ENCODE peak calls at places on chromosome 3, in six cellular contexts. C, A, J, P, I and V are unnamed samples.

GRCh38 chr3:184814214-184814613 is 2.2 kb downstream of the VPS8 start:
- DNase-seq in A (no peak), P (no peak), C (no peak), J (no peak), I (no peak), V (no peak)

GRCh38 chr3:46722443-46722842 is 4.8 kb upstream of the PRSS50 start:
- DNase-seq in P (no peak), I (no peak), J (no peak), A (no peak), C (no peak), V (no peak)

GRCh38 chr3:166177130-166177529 is 339.9 kb upstream of the BCHE start:
- DNase-seq in A (no peak), C (no peak), P (no peak), I (no peak), J (no peak), V (no peak)

GRCh38 chr3:95037097-95037496 is 974.2 kb downstream of the NSUN3 start:
- DNase-seq in C (no peak), I (peak), A (no peak), J (no peak), P (no peak), V (no peak)

GRCh38 chr3:9330166-9330703 is 32.6 kb upstream of the THUMPD3 start:
- DNase-seq in P (no peak), A (no peak), I (no peak), J (no peak), C (no peak), V (no peak)

GRCh38 chr3:36494461-36495109 is 114.3 kb downstream of the STAC start:
- DNase-seq in I (no peak), C (peak), A (no peak), P (no peak), J (no peak), V (no peak)

GRCh38 chr3:58722526-58722925 is 56.0 kb upstream of the FAM3D start:
- DNase-seq in P (no peak), J (no peak), I (peak), C (peak), A (no peak), V (no peak)

GRCh38 chr3:51319271-51319670 is 65.8 kb upstream of the MANF start:
- DNase-seq in C (no peak), J (no peak), I (no peak), P (no peak), A (no peak), V (no peak)

GRCh38 chr3:53187430-53187829 is 26.4 kb downstream of the PRKCD start:
- DNase-seq in J (no peak), C (no peak), P (no peak), I (no peak), A (peak), V (no peak)

GRCh38 chr3:183527980-183528379 is 27.5 kb downstream of the KLHL6 start:
- DNase-seq in P (no peak), J (no peak), C (no peak), I (no peak), A (no peak), V (no peak)

GRCh38 chr3:78497025-78497424 is 1270.8 kb downstream of the ROBO1 start:
- DNase-seq in I (no peak), J (no peak), P (no peak), A (no peak), C (no peak), V (no peak)

GRCh38 chr3:82641701-82642100 is 880.3 kb upstream of the GBE1 start:
- DNase-seq in I (no peak), A (peak), J (no peak), P (no peak), C (no peak), V (no peak)

GRCh38 chr3:80307844-80308243 is 540.0 kb upstream of the ROBO1 start:
- DNase-seq in C (no peak), A (no peak), I (peak), J (no peak), P (no peak), V (peak)

GRCh38 chr3:194592798-194593752 is 40.1 kb downstream of the TMEM44 start:
- DNase-seq in A (peak), I (no peak), J (no peak), C (peak), P (no peak), V (no peak)

GRCh38 chr3:86554346-86554745 is 436.6 kb downstream of the VGLL3 start:
- DNase-seq in I (peak), A (peak), C (no peak), J (no peak), P (no peak), V (peak)

GRCh38 chr3:9947025-9947995 is 4.9 kb downstream of the PRRT3 start:
- DNase-seq in C (peak), A (peak), J (no peak), P (peak), I (peak), V (peak)

GRCh38 chr3:7447197-7447769 is 586.4 kb downstream of the GRM7 start:
- DNase-seq in C (no peak), J (no peak), A (no peak), I (no peak), P (no peak), V (no peak)

GRCh38 chr3:8622873-8623725 is 21.5 kb downstream of the SSUH2 start:
- DNase-seq in A (peak), P (peak), J (peak), C (peak), I (peak), V (peak)

GRCh38 chr3:135989247-135989646 is 23.7 kb downstream of the PPP2R3A start:
- DNase-seq in A (no peak), I (no peak), J (no peak), P (no peak), C (no peak), V (no peak)

GRCh38 chr3:77370413-77370812 is 330.5 kb downstream of the ROBO2 start:
- DNase-seq in I (no peak), P (no peak), A (peak), J (no peak), C (no peak), V (no peak)

GRCh38 chr3:124887177-124887995 is at the start of gene ITGB5:
- DNase-seq in A (peak), I (peak), J (no peak), P (peak), C (peak), V (peak)

GRCh38 chr3:174408310-174408709 is 450.8 kb upstream of the NAALADL2 start:
- DNase-seq in A (peak), P (no peak), J (no peak), C (no peak), I (peak), V (no peak)

GRCh38 chr3:137105277-137105977 is 147.6 kb downstream of the IL20RB start:
- DNase-seq in C (peak), A (peak), J (peak), I (peak), P (peak), V (peak)

GRCh38 chr3:15356186-15356585 is 23.8 kb upstream of the SH3BP5 start:
- DNase-seq in P (no peak), C (peak), I (peak), A (no peak), J (no peak), V (no peak)

GRCh38 chr3:61154788-61155187 is 96.5 kb downstream of the FHIT start:
- DNase-seq in A (no peak), I (no peak), C (no peak), P (no peak), J (no peak), V (no peak)

GRCh38 chr3:197495999-197496745 is 59.6 kb downstream of the BDH1 start:
- DNase-seq in I (no peak), C (no peak), J (no peak), P (no peak), A (no peak), V (no peak)

GRCh38 chr3:127984241-127984975 is 67.8 kb upstream of the SEC61A1 start:
- DNase-seq in A (peak), I (no peak), P (no peak), C (no peak), J (no peak), V (no peak)

GRCh38 chr3:196627043-196627442 is 12.5 kb upstream of the NRROS start:
- DNase-seq in C (no peak), I (no peak), J (no peak), A (peak), P (no peak), V (no peak)

GRCh38 chr3:143389388-143389787 is 269.8 kb downstream of the CHST2 start:
- DNase-seq in P (no peak), A (no peak), J (no peak), C (no peak), I (no peak), V (no peak)

GRCh38 chr3:9732080-9732752 is 681 bp downstream of the BRPF1 start:
- DNase-seq in C (peak), A (no peak), J (peak), P (no peak), I (peak), V (peak)

GRCh38 chr3:57006949-57007419 is 53.5 kb upstream of the SPATA12 start:
- DNase-seq in I (peak), A (peak), J (no peak), P (no peak), C (peak), V (peak)

GRCh38 chr3:126927846-126928245 is 55.1 kb upstream of the PLXNA1 start:
- DNase-seq in J (no peak), I (peak), A (peak), C (no peak), P (no peak), V (no peak)

GRCh38 chr3:197023998-197024651 is 5.5 kb downstream of the MELTF start:
- DNase-seq in I (no peak), J (no peak), P (no peak), A (no peak), C (peak), V (no peak)

GRCh38 chr3:61371123-61371522 is 119.9 kb upstream of the FHIT start:
- DNase-seq in I (peak), C (peak), J (peak), A (peak), P (peak), V (peak)

GRCh38 chr3:58531956-58532355 is 5.0 kb downstream of the ACOX2 start:
- DNase-seq in C (no peak), P (no peak), A (peak), I (no peak), J (no peak), V (peak)

GRCh38 chr3:42063886-42064285 is 27.3 kb upstream of the TRAK1 start:
- DNase-seq in J (no peak), I (no peak), C (no peak), A (no peak), P (no peak), V (no peak)
- H3K4me2 ChIP-seq in J (no peak), I (no peak), C (no peak), A (no peak), P (no peak), V (peak)

DNA sequence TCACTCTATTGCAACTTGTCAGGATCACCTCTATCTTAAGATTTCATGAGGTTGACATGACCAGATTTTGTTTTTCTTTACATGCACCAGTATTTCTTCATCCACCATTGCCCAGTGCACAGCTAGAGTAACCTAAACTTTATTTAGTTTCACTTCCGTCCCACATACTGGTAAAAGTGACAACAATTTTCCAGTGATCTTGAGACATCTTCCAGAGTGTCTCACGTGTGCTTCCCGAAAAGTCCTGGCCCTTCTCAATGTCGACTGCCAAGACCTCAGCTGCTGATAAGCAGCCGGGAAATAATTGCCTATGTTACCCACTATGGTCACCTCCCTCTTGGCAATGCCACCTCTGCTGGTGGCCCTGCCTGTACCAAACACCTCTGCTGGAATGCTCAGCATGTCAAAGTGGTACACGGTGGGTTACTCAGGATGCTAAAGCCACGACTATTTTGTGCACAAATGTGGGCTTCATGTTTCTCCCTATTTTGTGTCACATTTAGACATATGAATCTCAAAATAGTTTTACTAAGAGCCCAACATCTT is 379.7 kb upstream of the TGFBR2 start:
- DNase-seq in J (no peak), I (no peak), A (no peak), P (no peak), C (no peak), V (no peak)
- H3K4me2 ChIP-seq in J (no peak), I (no peak), A (no peak), P (no peak), C (no peak), V (no peak)

DNA sequence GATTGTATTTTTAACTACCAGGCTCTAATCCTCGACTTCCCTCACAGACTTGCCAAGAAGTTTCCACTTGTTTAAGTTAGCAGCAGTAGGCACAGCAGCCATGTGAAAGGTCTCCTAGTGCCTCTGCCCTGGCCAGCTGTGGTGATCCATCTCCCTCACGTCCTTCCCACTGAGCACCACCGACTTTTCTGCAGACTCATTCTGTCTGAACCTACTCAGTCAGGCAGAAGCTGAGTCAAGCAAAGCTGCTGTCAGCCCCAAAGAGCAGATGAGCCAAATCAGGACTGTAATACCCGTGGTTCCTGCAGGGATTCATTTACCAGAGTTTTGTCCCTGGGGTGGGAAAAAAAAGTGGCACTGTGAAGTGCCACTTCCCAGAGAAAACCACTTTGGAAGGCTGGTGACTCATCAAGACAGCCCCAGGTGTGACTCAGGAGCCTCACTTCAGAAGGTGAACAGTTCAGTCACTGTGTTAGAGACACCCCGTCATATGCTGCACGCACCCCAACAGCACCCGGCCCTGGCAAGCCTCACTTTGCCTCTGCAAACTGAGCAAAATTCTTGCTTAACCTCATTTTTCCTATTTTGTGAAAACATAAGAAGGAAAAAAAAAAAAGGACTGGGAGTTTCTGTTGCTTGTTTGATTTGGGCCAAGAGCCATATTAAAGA is 76.0 kb downstream of the WWTR1 start:
- DNase-seq in A (peak), P (no peak), I (peak), J (no peak), C (peak), V (no peak)
- H3K4me2 ChIP-seq in A (peak), P (no peak), I (no peak), J (no peak), C (peak), V (peak)

GRCh38 chr3:30578479-30578878 is 27.9 kb upstream of the TGFBR2 start:
- DNase-seq in C (peak), J (no peak), P (peak), A (peak), I (no peak), V (no peak)

GRCh38 chr3:30581067-30581585 is 25.3 kb upstream of the TGFBR2 start:
- DNase-seq in A (no peak), I (peak), P (no peak), J (no peak), C (no peak), V (peak)

GRCh38 chr3:30578986-30579579 is 27.3 kb upstream of the TGFBR2 start:
- DNase-seq in P (no peak), A (peak), C (no peak), J (no peak), I (peak), V (no peak)

GRCh38 chr3:30576946-30577345 is 29.5 kb upstream of the TGFBR2 start:
- DNase-seq in C (no peak), P (no peak), J (no peak), I (no peak), A (no peak), V (no peak)

DNA sequence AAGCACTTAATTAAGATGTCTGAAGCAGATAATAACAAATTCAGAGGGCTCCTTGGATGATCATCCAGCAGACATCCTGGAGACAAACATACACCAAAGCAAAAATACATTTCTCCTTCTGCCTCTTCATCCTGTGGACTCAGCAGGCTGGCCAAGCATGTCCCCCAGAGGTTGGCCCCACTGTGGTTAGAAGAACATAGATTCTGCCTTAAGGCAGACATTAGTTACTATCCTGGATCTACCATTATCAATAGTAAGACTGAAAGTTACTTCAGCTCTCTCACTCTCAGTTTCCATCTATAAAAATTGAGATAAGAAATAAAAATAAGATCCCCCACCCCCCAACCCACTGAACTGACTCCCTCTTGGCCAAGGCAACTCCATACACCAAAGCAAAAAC is 28.6 kb upstream of the TGFBR2 start:
- DNase-seq in C (no peak), I (no peak), J (no peak), P (no peak), A (no peak), V (no peak)
- H3K4me2 ChIP-seq in C (peak), I (no peak), J (no peak), P (no peak), A (peak), V (no peak)

GRCh38 chr3:159895430-159895829 is 93.2 kb upstream of the IL12A start:
- DNase-seq in J (no peak), A (no peak), C (no peak), P (no peak), I (no peak), V (no peak)

GRCh38 chr3:159897331-159898075 is 91.1 kb upstream of the IL12A start:
- DNase-seq in C (no peak), I (no peak), J (no peak), P (no peak), A (no peak), V (no peak)

GRCh38 chr3:159896543-159896942 is 92.1 kb upstream of the IL12A start:
- DNase-seq in J (no peak), I (no peak), C (no peak), A (no peak), P (no peak), V (no peak)

GRCh38 chr3:159899198-159899597 is 89.4 kb upstream of the IL12A start:
- DNase-seq in J (no peak), C (no peak), I (no peak), P (no peak), A (no peak), V (no peak)

GRCh38 chr3:159898147-159898546 is 90.5 kb upstream of the IL12A start:
- DNase-seq in P (no peak), A (no peak), I (no peak), C (no peak), J (no peak), V (no peak)
- H3K4me2 ChIP-seq in P (no peak), A (no peak), I (no peak), C (no peak), J (no peak), V (no peak)

GRCh38 chr3:129507181-129507831 is 21.1 kb upstream of the RHO start:
- DNase-seq in A (no peak), I (no peak), P (no peak), C (no peak), J (no peak), V (no peak)

GRCh38 chr3:129505341-129505740 is 23.1 kb upstream of the RHO start:
- DNase-seq in A (no peak), P (no peak), C (no peak), J (no peak), I (no peak), V (no peak)

GRCh38 chr3:129503387-129504010 is 24.9 kb upstream of the RHO start:
- DNase-seq in P (no peak), C (no peak), J (no peak), I (no peak), A (peak), V (no peak)

GRCh38 chr3:129504471-129505100 is 23.9 kb upstream of the RHO start:
- DNase-seq in A (no peak), I (no peak), P (no peak), J (no peak), C (no peak), V (no peak)

GRCh38 chr3:129506272-129506742 is 22.1 kb upstream of the RHO start:
- DNase-seq in J (no peak), I (no peak), P (no peak), C (no peak), A (no peak), V (no peak)
- H3K4me2 ChIP-seq in J (no peak), I (no peak), P (no peak), C (no peak), A (no peak), V (no peak)

GRCh38 chr3:72082776-72083477 is 298.0 kb upstream of the PROK2 start:
- DNase-seq in J (peak), P (no peak), I (peak), C (no peak), A (no peak), V (no peak)
- H3K4me2 ChIP-seq in J (peak), P (no peak), I (no peak), C (no peak), A (no peak), V (no peak)

GRCh38 chr3:73427018-73427750 is 197.6 kb downstream of the PDZRN3 start:
- DNase-seq in A (no peak), C (no peak), J (no peak), P (no peak), I (no peak), V (no peak)
- H3K4me2 ChIP-seq in A (no peak), C (no peak), J (no peak), P (no peak), I (no peak), V (no peak)

DNA sequence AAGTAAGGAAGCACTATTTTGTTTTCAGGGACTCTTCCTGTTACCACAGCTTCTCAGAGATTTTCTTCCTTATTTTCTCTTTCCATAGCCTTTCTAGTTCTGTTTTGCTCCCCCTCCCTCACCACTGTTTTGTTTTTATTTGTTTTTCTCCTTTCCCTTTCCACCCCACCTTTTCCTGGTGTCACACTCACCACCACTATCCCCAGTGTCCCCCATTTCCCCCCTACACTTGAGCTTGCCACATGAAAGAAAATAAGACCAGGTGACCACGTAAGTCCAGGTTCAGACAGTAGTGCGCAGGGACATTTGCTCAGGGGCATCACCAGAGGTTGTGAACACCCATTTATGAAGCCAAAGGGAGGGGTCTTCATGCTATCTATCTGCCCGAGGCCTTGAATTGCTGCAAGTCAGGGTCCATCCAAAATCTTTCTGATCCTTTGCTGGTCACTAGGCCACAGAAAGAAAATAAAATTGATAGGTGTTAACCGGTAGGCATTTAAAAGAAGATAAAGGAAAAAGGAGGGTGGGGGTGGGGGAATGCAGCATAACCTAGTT is 1.4 kb upstream of the RFTN1 start:
- DNase-seq in C (no peak), A (no peak), J (no peak), I (no peak), P (no peak), V (no peak)
- H3K4me2 ChIP-seq in C (no peak), A (no peak), J (peak), I (no peak), P (no peak), V (no peak)